ENCODE peak calls at places on chromosomes 5 and 9, in four cellular contexts. One of them, this sample, is unnamed.

GRCh38 chr5:40437452-40437861 is 242.3 kb upstream of the PTGER4 start:
- DNase-seq in Peyer's patch: no peak
- DNase-seq in Karpas-422: no peak
- DNase-seq in suprapubic skin: no peak
- DNase-seq in this sample: no peak

GRCh38 chr9:81141952-81142351 is 547.4 kb downstream of the TLE1 start:
- DNase-seq in Karpas-422: no peak
- DNase-seq in suprapubic skin: no peak
- DNase-seq in Peyer's patch: no peak
- DNase-seq in this sample: no peak

GRCh38 chr9:35937227-35937626 is 20.7 kb downstream of the OR2S2 start:
- DNase-seq in Peyer's patch: no peak
- DNase-seq in suprapubic skin: no peak
- DNase-seq in Karpas-422: no peak
- DNase-seq in this sample: no peak

GRCh38 chr9:89372230-89372816 is 54.0 kb downstream of the SECISBP2 start:
- DNase-seq in suprapubic skin: no peak
- DNase-seq in Karpas-422: no peak
- DNase-seq in Peyer's patch: no peak
- DNase-seq in this sample: no peak

GRCh38 chr9:76026796-76027195 is 136.3 kb downstream of the PCSK5 start:
- DNase-seq in Peyer's patch: no peak
- DNase-seq in Karpas-422: no peak
- DNase-seq in suprapubic skin: no peak
- DNase-seq in this sample: no peak

GRCh38 chr9:131153585-131153984 is 28.2 kb downstream of the NUP214 start:
- DNase-seq in Karpas-422: no peak
- DNase-seq in Peyer's patch: no peak
- DNase-seq in suprapubic skin: no peak
- DNase-seq in this sample: no peak

GRCh38 chr5:126435261-126435660 is 12.1 kb downstream of the GRAMD2B start:
- DNase-seq in Peyer's patch: no peak
- DNase-seq in suprapubic skin: no peak
- DNase-seq in Karpas-422: no peak
- DNase-seq in this sample: no peak

GRCh38 chr9:135002336-135002735 is 84.6 kb upstream of the FCN1 start:
- DNase-seq in Karpas-422: no peak
- DNase-seq in Peyer's patch: no peak
- DNase-seq in suprapubic skin: no peak
- DNase-seq in this sample: no peak

GRCh38 chr9:88767504-88767790 is 223.8 kb upstream of the S1PR3 start:
- DNase-seq in suprapubic skin: no peak
- DNase-seq in Peyer's patch: no peak
- DNase-seq in Karpas-422: peak
- DNase-seq in this sample: no peak

GRCh38 chr5:164637931-164638521 is 1132.6 kb downstream of the MAT2B start:
- DNase-seq in suprapubic skin: no peak
- DNase-seq in Peyer's patch: no peak
- DNase-seq in Karpas-422: no peak
- DNase-seq in this sample: no peak

GRCh38 chr9:36842560-36843530 is 191.2 kb downstream of the PAX5 start:
- DNase-seq in suprapubic skin: no peak
- DNase-seq in Karpas-422: no peak
- DNase-seq in Peyer's patch: no peak
- DNase-seq in this sample: no peak

GRCh38 chr5:110218994-110219393 is 507.5 kb downstream of the TMEM232 start:
- DNase-seq in Peyer's patch: no peak
- DNase-seq in Karpas-422: no peak
- DNase-seq in suprapubic skin: no peak
- DNase-seq in this sample: no peak

DNA sequence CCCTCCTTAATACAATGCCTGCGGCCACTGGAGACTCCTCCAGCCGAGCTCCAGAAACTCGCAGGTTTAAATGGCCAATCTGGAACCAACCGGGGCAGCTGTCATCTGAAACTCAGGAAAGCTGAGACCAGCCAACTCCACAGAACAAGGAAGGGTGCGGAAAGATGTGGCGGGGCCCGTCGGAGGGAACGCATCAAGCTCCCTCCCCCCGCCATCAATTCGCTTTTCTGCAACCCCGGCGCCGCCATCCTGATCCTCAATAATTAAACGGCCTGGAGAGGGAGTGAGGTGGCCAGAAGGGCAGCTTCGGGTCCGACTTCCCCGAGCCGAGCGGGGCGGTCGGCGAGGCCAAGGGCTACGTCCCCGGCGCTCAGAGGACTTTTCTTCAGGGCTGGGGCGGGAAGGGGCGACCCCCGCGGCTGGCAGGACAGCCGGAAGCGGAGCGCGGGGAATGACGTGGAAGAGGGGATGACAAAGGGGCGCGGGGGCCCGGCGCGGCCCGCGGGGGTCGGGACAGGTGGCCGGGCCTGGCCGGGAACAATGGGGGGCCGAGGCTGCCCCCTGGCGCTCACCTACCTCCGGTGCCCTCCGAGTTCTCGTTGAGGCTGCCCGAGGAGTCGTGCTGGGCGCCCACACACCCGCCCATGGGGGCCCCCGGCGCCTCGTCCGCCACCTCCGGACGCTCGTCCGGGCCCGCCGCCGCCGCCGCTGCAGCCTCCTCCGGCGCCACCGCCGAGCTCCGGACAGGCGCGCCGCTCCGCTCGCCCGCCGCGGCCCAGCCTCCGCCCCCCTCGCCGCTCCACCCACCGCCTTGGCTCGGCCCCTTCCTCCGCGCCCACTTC is at the start of gene UBTD2:
- DNase-seq in Peyer's patch: peak
- DNase-seq in Karpas-422: peak
- DNase-seq in suprapubic skin: peak
- DNase-seq in this sample: no peak
- H3K27ac ChIP-seq in Peyer's patch: peak
- H3K27ac ChIP-seq in Karpas-422: peak
- H3K27ac ChIP-seq in suprapubic skin: peak
- H3K27ac ChIP-seq in this sample: peak

DNA sequence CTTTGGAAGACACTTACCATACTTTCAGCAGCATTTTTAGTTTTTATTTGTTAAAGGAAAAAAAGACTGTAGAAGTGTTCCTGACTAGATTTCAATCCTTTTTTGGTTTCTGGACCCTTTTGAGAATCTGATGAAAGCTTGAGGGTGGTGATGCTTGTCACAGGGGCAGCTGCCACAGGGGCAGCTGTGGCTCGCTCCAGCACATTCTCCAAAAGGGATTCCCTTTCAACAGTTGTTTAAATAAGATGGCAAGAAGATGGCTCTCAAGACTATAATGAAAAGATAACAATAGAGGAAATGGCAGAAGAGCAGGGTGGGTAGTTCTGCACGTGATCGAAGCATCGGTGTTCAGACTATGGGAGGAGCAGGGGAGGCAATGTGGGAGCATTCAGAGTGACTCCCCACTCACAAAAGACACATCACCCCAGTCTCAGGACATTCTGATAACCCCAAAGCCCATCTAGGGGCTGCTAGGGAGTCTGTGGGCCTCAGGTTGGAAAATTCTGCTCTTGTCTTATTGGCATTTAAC is 46.5 kb upstream of the TNFAIP8 start:
- DNase-seq in suprapubic skin: no peak
- DNase-seq in Karpas-422: no peak
- DNase-seq in Peyer's patch: peak
- DNase-seq in this sample: no peak
- H3K27ac ChIP-seq in suprapubic skin: no peak
- H3K27ac ChIP-seq in Karpas-422: peak
- H3K27ac ChIP-seq in Peyer's patch: peak
- H3K27ac ChIP-seq in this sample: no peak

GRCh38 chr9:14331120-14331519 is 17.2 kb upstream of the NFIB start:
- DNase-seq in Peyer's patch: no peak
- DNase-seq in suprapubic skin: no peak
- DNase-seq in Karpas-422: no peak
- DNase-seq in this sample: no peak
- H3K27ac ChIP-seq in Peyer's patch: no peak
- H3K27ac ChIP-seq in suprapubic skin: no peak
- H3K27ac ChIP-seq in Karpas-422: no peak
- H3K27ac ChIP-seq in this sample: peak

DNA sequence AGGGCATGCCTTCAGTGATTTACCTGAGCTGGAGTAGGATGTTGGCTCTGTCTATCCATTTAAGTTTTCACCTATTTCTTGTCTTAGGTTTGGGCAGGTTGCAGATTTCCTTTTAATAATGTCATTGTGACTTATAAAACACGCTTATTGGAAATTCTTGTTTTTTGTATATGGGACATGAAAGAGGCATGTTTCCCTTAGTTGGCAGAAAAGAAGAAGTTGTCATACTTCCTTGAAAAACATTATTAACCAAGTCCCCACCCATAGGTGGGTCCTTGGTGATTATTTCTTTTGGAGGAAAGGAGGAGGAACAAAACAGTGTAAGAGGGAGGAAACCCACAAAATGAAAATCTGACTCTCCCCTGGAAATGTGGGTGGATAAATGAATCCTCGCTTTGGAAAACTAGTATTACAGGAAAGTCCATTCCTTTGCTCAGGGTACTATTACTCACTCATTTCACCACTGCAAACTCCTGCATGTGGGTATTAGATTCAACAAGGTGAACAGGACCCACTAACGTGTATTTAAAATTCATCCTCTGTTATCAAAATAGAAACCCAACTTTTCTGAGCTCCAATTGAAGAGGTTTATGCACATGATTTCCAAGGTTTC is 9.2 kb downstream of the CER1 start:
- DNase-seq in Peyer's patch: no peak
- DNase-seq in suprapubic skin: no peak
- DNase-seq in Karpas-422: no peak
- DNase-seq in this sample: no peak
- H3K27ac ChIP-seq in Peyer's patch: no peak
- H3K27ac ChIP-seq in suprapubic skin: no peak
- H3K27ac ChIP-seq in Karpas-422: no peak
- H3K27ac ChIP-seq in this sample: no peak

DNA sequence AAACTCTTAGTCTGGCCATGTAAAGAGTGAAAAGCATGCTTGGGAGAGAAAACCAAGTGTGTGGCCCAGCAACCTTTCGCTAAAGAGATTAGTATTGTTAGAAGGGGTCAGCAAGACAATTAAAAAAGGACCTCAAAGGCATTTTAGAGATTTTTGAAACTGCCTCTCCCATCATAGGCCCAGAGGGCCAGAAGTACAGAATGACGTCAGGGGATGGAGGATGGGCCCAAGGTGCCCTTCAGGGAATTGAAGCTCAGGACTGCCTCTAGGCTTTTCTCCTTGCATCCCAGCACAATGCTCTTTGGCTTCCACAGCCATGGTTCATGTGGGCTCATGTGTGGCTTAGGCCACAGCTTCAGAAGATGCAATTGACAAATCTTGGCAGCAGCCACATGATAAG is 287.0 kb upstream of the COX7C start:
- DNase-seq in Peyer's patch: no peak
- DNase-seq in Karpas-422: no peak
- DNase-seq in suprapubic skin: no peak
- DNase-seq in this sample: no peak
- H3K27ac ChIP-seq in Peyer's patch: no peak
- H3K27ac ChIP-seq in Karpas-422: no peak
- H3K27ac ChIP-seq in suprapubic skin: no peak
- H3K27ac ChIP-seq in this sample: no peak

GRCh38 chr5:170751631-170752030 is 31.9 kb upstream of the GABRP start:
- DNase-seq in suprapubic skin: peak
- DNase-seq in Karpas-422: no peak
- DNase-seq in Peyer's patch: no peak
- DNase-seq in this sample: no peak
- H3K27ac ChIP-seq in suprapubic skin: no peak
- H3K27ac ChIP-seq in Karpas-422: no peak
- H3K27ac ChIP-seq in Peyer's patch: no peak
- H3K27ac ChIP-seq in this sample: no peak

This sample was measured in caudate nucleus.